ENCODE peak calls at places on chromosomes 12 and 14, in ten cellular contexts. One of them, this sample, is unnamed. For H3K36me3, the result is how much of the 10 kb centered on the place peaks cover.

GRCh38 chr12:21265932-21266331 is 68.8 kb downstream of the SLCO1A2 start:
- DNase-seq in ovary: no peak
- DNase-seq in body of pancreas: no peak
- DNase-seq in psoas muscle: no peak
- DNase-seq in astrocyte: no peak
- DNase-seq in HepG2: no peak
- DNase-seq in tibial artery: no peak
- DNase-seq in heart left ventricle: no peak
- DNase-seq in lower lobe of right lung: no peak
- DNase-seq in testis: no peak
- DNase-seq in this sample: no peak

GRCh38 chr12:12582895-12583303 is 20.2 kb upstream of the DUSP16 start:
- DNase-seq in ovary: no peak
- DNase-seq in body of pancreas: no peak
- DNase-seq in psoas muscle: no peak
- DNase-seq in astrocyte: peak
- DNase-seq in HepG2: peak
- DNase-seq in tibial artery: no peak
- DNase-seq in heart left ventricle: no peak
- DNase-seq in lower lobe of right lung: no peak
- DNase-seq in testis: no peak
- DNase-seq in this sample: peak

GRCh38 chr12:65648461-65648860 is 175.8 kb upstream of the HMGA2 start:
- DNase-seq in ovary: no peak
- DNase-seq in body of pancreas: no peak
- DNase-seq in psoas muscle: no peak
- DNase-seq in astrocyte: no peak
- DNase-seq in HepG2: no peak
- DNase-seq in tibial artery: no peak
- DNase-seq in heart left ventricle: no peak
- DNase-seq in lower lobe of right lung: no peak
- DNase-seq in testis: no peak
- DNase-seq in this sample: no peak

GRCh38 chr14:91237219-91237618 is 7.3 kb downstream of the GPR68 start:
- DNase-seq in ovary: no peak
- DNase-seq in body of pancreas: no peak
- DNase-seq in psoas muscle: no peak
- DNase-seq in astrocyte: peak
- DNase-seq in HepG2: no peak
- DNase-seq in tibial artery: no peak
- DNase-seq in heart left ventricle: no peak
- DNase-seq in lower lobe of right lung: no peak
- DNase-seq in testis: no peak
- DNase-seq in this sample: peak

GRCh38 chr12:56636675-56637540 is 6.8 kb upstream of the BAZ2A start:
- DNase-seq in ovary: peak
- DNase-seq in body of pancreas: peak
- DNase-seq in psoas muscle: peak
- DNase-seq in astrocyte: peak
- DNase-seq in HepG2: peak
- DNase-seq in tibial artery: peak
- DNase-seq in heart left ventricle: peak
- DNase-seq in lower lobe of right lung: peak
- DNase-seq in testis: peak
- DNase-seq in this sample: peak

GRCh38 chr12:122048156-122048555 is 26.5 kb downstream of the BCL7A start:
- DNase-seq in ovary: no peak
- DNase-seq in body of pancreas: no peak
- DNase-seq in psoas muscle: no peak
- DNase-seq in astrocyte: peak
- DNase-seq in HepG2: no peak
- DNase-seq in tibial artery: no peak
- DNase-seq in heart left ventricle: no peak
- DNase-seq in lower lobe of right lung: no peak
- DNase-seq in testis: no peak
- DNase-seq in this sample: peak

GRCh38 chr12:30045171-30045570 is 261.4 kb upstream of the TMTC1 start:
- DNase-seq in ovary: no peak
- DNase-seq in body of pancreas: no peak
- DNase-seq in psoas muscle: no peak
- DNase-seq in astrocyte: no peak
- DNase-seq in HepG2: no peak
- DNase-seq in tibial artery: no peak
- DNase-seq in heart left ventricle: no peak
- DNase-seq in lower lobe of right lung: no peak
- DNase-seq in testis: no peak
- DNase-seq in this sample: no peak

GRCh38 chr12:113276306-113276705 is 55.0 kb downstream of the TPCN1 start:
- DNase-seq in ovary: peak
- DNase-seq in body of pancreas: no peak
- DNase-seq in psoas muscle: peak
- DNase-seq in astrocyte: no peak
- DNase-seq in HepG2: no peak
- DNase-seq in tibial artery: peak
- DNase-seq in heart left ventricle: no peak
- DNase-seq in lower lobe of right lung: peak
- DNase-seq in testis: no peak
- DNase-seq in this sample: no peak

GRCh38 chr12:69360348-69360672 is 767 bp downstream of the YEATS4 start:
- DNase-seq in ovary: no peak
- DNase-seq in body of pancreas: no peak
- DNase-seq in psoas muscle: no peak
- DNase-seq in astrocyte: no peak
- DNase-seq in HepG2: no peak
- DNase-seq in tibial artery: no peak
- DNase-seq in heart left ventricle: no peak
- DNase-seq in lower lobe of right lung: no peak
- DNase-seq in testis: no peak
- DNase-seq in this sample: no peak

GRCh38 chr12:20656600-20656999 is 38.5 kb upstream of the SLCO1C1 start:
- DNase-seq in ovary: no peak
- DNase-seq in body of pancreas: no peak
- DNase-seq in psoas muscle: no peak
- DNase-seq in astrocyte: no peak
- DNase-seq in HepG2: peak
- DNase-seq in tibial artery: no peak
- DNase-seq in heart left ventricle: no peak
- DNase-seq in lower lobe of right lung: no peak
- DNase-seq in testis: no peak
- DNase-seq in this sample: no peak

GRCh38 chr14:20343855-20344205 is 395 bp downstream of the PARP2 start:
- DNase-seq in ovary: no peak
- DNase-seq in body of pancreas: no peak
- DNase-seq in psoas muscle: no peak
- DNase-seq in astrocyte: peak
- DNase-seq in HepG2: no peak
- DNase-seq in tibial artery: no peak
- DNase-seq in heart left ventricle: no peak
- DNase-seq in lower lobe of right lung: no peak
- DNase-seq in testis: no peak
- DNase-seq in this sample: no peak

GRCh38 chr12:1457901-1458300 is 136.5 kb downstream of the FBXL14 start:
- DNase-seq in ovary: no peak
- DNase-seq in body of pancreas: no peak
- DNase-seq in psoas muscle: no peak
- DNase-seq in astrocyte: peak
- DNase-seq in HepG2: no peak
- DNase-seq in tibial artery: no peak
- DNase-seq in heart left ventricle: peak
- DNase-seq in lower lobe of right lung: no peak
- DNase-seq in testis: no peak
- DNase-seq in this sample: peak

GRCh38 chr12:104334581-104334980 is 31.0 kb downstream of the EID3 start:
- DNase-seq in ovary: no peak
- DNase-seq in body of pancreas: no peak
- DNase-seq in psoas muscle: no peak
- DNase-seq in astrocyte: no peak
- DNase-seq in HepG2: no peak
- DNase-seq in tibial artery: no peak
- DNase-seq in heart left ventricle: peak
- DNase-seq in lower lobe of right lung: no peak
- DNase-seq in testis: peak
- DNase-seq in this sample: no peak

GRCh38 chr12:104331376-104331775 is 27.8 kb downstream of the EID3 start:
- DNase-seq in ovary: no peak
- DNase-seq in body of pancreas: no peak
- DNase-seq in psoas muscle: no peak
- DNase-seq in astrocyte: no peak
- DNase-seq in HepG2: no peak
- DNase-seq in tibial artery: no peak
- DNase-seq in heart left ventricle: no peak
- DNase-seq in lower lobe of right lung: no peak
- DNase-seq in testis: no peak
- DNase-seq in this sample: no peak

GRCh38 chr12:104328790-104329189 is 25.3 kb downstream of the EID3 start:
- DNase-seq in ovary: no peak
- DNase-seq in body of pancreas: no peak
- DNase-seq in psoas muscle: no peak
- DNase-seq in astrocyte: no peak
- DNase-seq in HepG2: no peak
- DNase-seq in tibial artery: no peak
- DNase-seq in heart left ventricle: no peak
- DNase-seq in lower lobe of right lung: no peak
- DNase-seq in testis: no peak
- DNase-seq in this sample: no peak

GRCh38 chr12:104333692-104334255 is 30.2 kb downstream of the EID3 start:
- DNase-seq in ovary: no peak
- DNase-seq in body of pancreas: no peak
- DNase-seq in psoas muscle: no peak
- DNase-seq in astrocyte: no peak
- DNase-seq in HepG2: no peak
- DNase-seq in tibial artery: no peak
- DNase-seq in heart left ventricle: no peak
- DNase-seq in lower lobe of right lung: no peak
- DNase-seq in testis: no peak
- DNase-seq in this sample: no peak

DNA sequence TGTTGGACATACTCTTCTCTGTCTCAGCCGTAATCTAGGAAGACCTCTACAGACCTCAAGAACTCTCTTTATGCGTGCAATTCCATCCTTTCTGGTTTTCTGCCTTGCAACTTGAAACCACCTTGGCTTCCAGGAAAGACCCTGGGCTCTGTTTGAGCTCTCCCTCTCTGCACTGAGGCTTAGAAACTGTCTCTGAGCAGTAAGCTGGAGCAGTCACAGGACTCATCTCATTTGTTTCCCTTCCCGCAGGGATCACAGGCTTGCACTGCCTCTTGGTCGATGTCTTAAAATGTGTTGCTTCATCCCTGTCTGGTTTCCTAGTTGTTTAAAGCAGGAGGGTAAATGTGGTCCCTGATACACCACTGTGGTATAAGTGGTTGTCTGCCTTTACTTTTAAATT is 26.2 kb downstream of the EID3 start:
- DNase-seq in ovary: no peak
- DNase-seq in body of pancreas: no peak
- DNase-seq in psoas muscle: no peak
- DNase-seq in astrocyte: no peak
- DNase-seq in HepG2: no peak
- DNase-seq in tibial artery: no peak
- DNase-seq in heart left ventricle: no peak
- DNase-seq in lower lobe of right lung: no peak
- DNase-seq in testis: no peak
- DNase-seq in this sample: no peak
- H3K36me3 ChIP-seq in ovary: under half
- H3K36me3 ChIP-seq in body of pancreas: under half
- H3K36me3 ChIP-seq in psoas muscle: half or more
- H3K36me3 ChIP-seq in astrocyte: half or more
- H3K36me3 ChIP-seq in HepG2: under half
- H3K36me3 ChIP-seq in tibial artery: half or more
- H3K36me3 ChIP-seq in heart left ventricle: half or more
- H3K36me3 ChIP-seq in lower lobe of right lung: half or more
- H3K36me3 ChIP-seq in testis: under half
- H3K36me3 ChIP-seq in this sample: half or more

DNA sequence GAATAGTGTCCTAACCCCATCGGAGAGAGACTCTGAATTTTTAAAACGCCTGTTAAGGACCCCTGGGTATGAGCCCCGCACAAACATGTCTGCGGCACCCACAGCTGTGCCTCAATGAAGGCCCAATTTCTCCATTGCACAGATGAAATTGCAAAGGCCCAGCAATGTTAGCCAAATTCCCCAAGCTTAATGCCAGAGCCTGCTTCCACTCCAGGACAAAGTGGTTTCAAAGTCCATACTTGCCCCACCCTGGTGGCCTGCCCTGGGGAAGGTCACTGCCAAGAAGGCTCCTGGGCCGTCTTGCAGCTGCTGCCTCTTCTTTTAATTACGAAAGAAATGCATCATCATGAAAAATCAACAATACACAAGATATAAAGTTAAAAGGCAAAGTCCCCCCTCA is 1179.7 kb downstream of the VRK1 start:
- DNase-seq in ovary: no peak
- DNase-seq in body of pancreas: peak
- DNase-seq in psoas muscle: peak
- DNase-seq in astrocyte: no peak
- DNase-seq in HepG2: no peak
- DNase-seq in tibial artery: no peak
- DNase-seq in heart left ventricle: no peak
- DNase-seq in lower lobe of right lung: peak
- DNase-seq in testis: no peak
- DNase-seq in this sample: no peak
- H3K4me3 ChIP-seq in ovary: peak
- H3K4me3 ChIP-seq in body of pancreas: no peak
- H3K4me3 ChIP-seq in psoas muscle: peak
- H3K4me3 ChIP-seq in astrocyte: no peak
- H3K4me3 ChIP-seq in HepG2: no peak
- H3K4me3 ChIP-seq in tibial artery: peak
- H3K4me3 ChIP-seq in heart left ventricle: peak
- H3K4me3 ChIP-seq in lower lobe of right lung: peak
- H3K4me3 ChIP-seq in testis: no peak
- H3K4me3 ChIP-seq in this sample: no peak

DNA sequence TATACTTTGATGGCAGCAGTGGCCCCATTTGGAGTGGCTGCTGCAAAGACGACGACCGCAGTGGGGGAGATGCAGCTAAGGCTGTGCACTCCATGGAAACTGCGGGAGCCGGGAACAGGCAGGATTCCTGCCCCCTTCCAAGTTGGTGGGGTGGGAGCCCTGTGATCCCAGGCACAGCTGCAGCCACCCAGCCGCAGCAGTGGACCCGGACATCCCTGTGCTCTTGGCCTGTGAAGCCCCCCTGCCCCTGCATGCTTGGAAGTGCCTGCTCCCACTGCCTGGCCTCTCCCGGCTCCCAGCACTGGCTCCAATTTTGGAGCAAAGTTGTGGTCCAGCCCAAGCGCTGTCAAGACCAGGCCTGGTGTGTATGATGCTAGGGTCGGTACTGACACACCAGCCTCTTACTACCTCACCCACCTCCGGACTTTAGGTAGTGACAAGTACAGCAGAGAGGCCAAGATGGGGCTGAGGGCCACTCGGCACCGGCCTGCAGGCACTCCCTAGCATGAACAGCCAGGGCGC is 502.8 kb upstream of the RPL10L start:
- DNase-seq in ovary: no peak
- DNase-seq in body of pancreas: no peak
- DNase-seq in psoas muscle: no peak
- DNase-seq in astrocyte: no peak
- DNase-seq in HepG2: no peak
- DNase-seq in tibial artery: no peak
- DNase-seq in heart left ventricle: no peak
- DNase-seq in lower lobe of right lung: no peak
- DNase-seq in testis: no peak
- DNase-seq in this sample: no peak
- TF ChIP-seq CTCF in ovary: no peak
- TF ChIP-seq CTCF in body of pancreas: no peak
- TF ChIP-seq CTCF in psoas muscle: no peak
- TF ChIP-seq CTCF in astrocyte: no peak
- TF ChIP-seq CTCF in HepG2: no peak
- TF ChIP-seq CTCF in tibial artery: no peak
- TF ChIP-seq CTCF in heart left ventricle: no peak
- TF ChIP-seq CTCF in lower lobe of right lung: no peak
- TF ChIP-seq CTCF in testis: no peak
- TF ChIP-seq CTCF in this sample: no peak

GRCh38 chr14:90017371-90017770 is 44.4 kb upstream of the KCNK13 start:
- DNase-seq in ovary: no peak
- DNase-seq in body of pancreas: no peak
- DNase-seq in psoas muscle: no peak
- DNase-seq in astrocyte: peak
- DNase-seq in HepG2: no peak
- DNase-seq in tibial artery: no peak
- DNase-seq in heart left ventricle: no peak
- DNase-seq in lower lobe of right lung: no peak
- DNase-seq in testis: no peak
- DNase-seq in this sample: no peak
- H3K36me3 ChIP-seq in ovary: under half
- H3K36me3 ChIP-seq in body of pancreas: under half
- H3K36me3 ChIP-seq in psoas muscle: under half
- H3K36me3 ChIP-seq in astrocyte: under half
- H3K36me3 ChIP-seq in HepG2: under half
- H3K36me3 ChIP-seq in tibial artery: under half
- H3K36me3 ChIP-seq in heart left ventricle: under half
- H3K36me3 ChIP-seq in lower lobe of right lung: under half
- H3K36me3 ChIP-seq in testis: under half
- H3K36me3 ChIP-seq in this sample: under half

This sample was measured in brain microvascular endothelial cell.